ENCODE peak calls at places on chromosomes 3 and 15, in eight cellular contexts. W is AG04450, Z is psoas muscle, B is astrocyte, F is colonic mucosa, N is upper lobe of left lung, X is adrenal gland, Y is sigmoid colon. M is an unnamed sample.
A peak's percentile ranks its signal among the peaks of the same experiment; 100 is the strongest.

GRCh38 chr15:68442041-68442440 is 10.1 kb upstream of the ITGA11 start:
- DNase-seq in Z (peak; percentile 58), Y (no peak), N (no peak), W (no peak), F (peak; percentile 25), B (no peak), X (peak; percentile 45), M (no peak)

GRCh38 chr15:78880828-78881227 is 8.1 kb downstream of the MORF4L1 start:
- DNase-seq in X (no peak), B (no peak), Z (no peak), Y (no peak), W (no peak), F (no peak), N (no peak), M (no peak)

GRCh38 chr3:100869787-100870186 is 123.4 kb downstream of the ABI3BP start:
- DNase-seq in Z (no peak), Y (no peak), B (peak; percentile 10), X (no peak), N (no peak), W (no peak), F (no peak), M (no peak)

GRCh38 chr3:117692416-117692995 is 982.9 kb downstream of the TUSC7 start:
- DNase-seq in N (no peak), B (peak; percentile 65), W (peak; percentile 50), Z (no peak), Y (no peak), X (no peak), F (no peak), M (no peak)

GRCh38 chr3:178672263-178672662 is 136.0 kb downstream of the KCNMB2 start:
- DNase-seq in N (no peak), F (no peak), W (no peak), X (no peak), Z (no peak), B (no peak), Y (no peak), M (no peak)

GRCh38 chr15:65580287-65580686 is 30.6 kb downstream of the INTS14 start:
- DNase-seq in N (no peak), X (no peak), Y (no peak), W (peak; percentile 29), B (peak; percentile 60), F (no peak), Z (no peak), M (no peak)

GRCh38 chr3:64878372-64878771 is 190.6 kb upstream of the ADAMTS9 start:
- DNase-seq in Y (no peak), F (no peak), N (no peak), Z (no peak), X (no peak), W (no peak), B (peak; percentile 16), M (no peak)

GRCh38 chr15:74726774-74727164 is 1.4 kb upstream of the CYP1A1 start:
- DNase-seq in Z (no peak), B (no peak), W (no peak), N (no peak), X (no peak), F (no peak), Y (no peak), M (no peak)

GRCh38 chr3:182837855-182838454 is 44.7 kb downstream of the ATP11B start:
- DNase-seq in Z (no peak), B (peak; percentile 12), X (no peak), Y (no peak), N (no peak), W (no peak), F (no peak), M (no peak)

DNA sequence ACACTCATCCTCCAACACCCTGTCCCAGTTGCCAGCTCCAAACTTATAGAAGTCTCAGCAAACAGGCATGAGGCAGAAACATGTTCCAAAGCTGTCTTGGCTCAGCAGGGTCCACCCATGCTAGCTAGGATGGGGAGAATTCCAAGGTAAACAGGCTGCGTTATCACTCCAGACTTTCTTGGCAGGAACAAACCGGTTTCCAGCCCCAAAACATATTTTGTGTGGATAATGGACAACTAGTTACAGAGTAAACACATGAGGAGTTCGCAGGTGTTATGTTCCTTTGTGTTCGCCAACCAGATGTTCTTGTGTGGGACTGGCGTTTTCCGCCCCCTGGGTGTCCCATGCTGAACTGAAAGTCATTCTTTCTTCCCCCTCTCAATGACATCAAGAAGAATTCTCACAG is 396.9 kb upstream of the RGMA start:
- DNase-seq in Y (peak; percentile 82), X (no peak), F (peak; percentile 37), W (no peak), N (no peak), Z (peak; percentile 84), B (peak; percentile 54), M (no peak)
- TF ChIP-seq CTCF in Y (no peak), X (no peak), F (no peak), W (no peak), N (no peak), Z (no peak), B (no peak), M (no peak)

DNA sequence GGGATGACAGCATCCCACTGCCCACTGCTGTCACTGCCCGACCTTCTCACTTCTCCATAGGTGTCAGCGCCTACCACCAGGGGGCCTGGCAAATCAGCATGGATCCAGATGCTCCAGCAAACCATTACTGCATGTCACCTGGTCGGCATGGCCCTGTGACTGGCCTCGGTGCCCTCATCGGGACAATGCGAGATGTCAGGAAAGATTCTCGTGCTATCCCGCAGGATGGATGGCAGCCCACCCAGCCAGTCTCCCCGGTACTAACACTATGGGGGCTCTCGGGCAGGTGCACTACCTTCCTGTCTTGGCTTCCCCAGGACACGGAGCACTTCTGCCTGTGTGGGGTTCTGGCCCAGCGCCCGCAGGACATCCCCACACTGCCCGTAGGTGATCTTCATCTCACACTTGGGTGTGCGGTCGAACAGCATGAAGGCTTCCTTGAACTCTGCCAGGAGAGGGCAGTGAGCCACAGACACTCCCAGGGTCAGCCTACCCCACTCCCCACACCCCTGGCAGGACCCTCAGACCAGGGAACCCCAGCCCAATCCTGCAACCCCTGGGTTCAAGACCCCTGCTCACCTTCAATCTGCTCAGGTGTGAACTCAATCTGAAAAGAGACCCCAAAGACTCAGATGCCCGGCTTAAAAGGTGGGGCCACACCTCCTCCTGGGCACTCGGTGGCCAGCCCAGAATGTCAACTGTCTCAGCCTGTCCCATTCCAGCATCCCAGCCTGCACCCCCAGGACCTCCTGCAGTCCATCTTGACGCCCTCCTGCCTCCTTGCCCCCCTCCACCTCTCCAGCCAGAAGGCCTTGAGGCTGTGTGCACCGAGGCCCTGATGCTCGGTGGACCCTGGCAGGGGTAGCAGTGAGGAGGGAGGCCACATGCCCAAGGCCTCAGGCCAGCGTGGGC is 2.6 kb downstream of the MYL3 start:
- DNase-seq in N (peak; percentile 20), X (peak; percentile 31), B (no peak), Z (peak; percentile 80), W (no peak), F (no peak), Y (peak; percentile 63), M (peak; percentile 18)
- TF ChIP-seq CTCF in N (no peak), X (peak; percentile 8), B (peak; percentile 21), Z (peak; percentile 42), W (peak; percentile 56), F (peak; percentile 24), Y (no peak), M (peak; percentile 69)

GRCh38 chr15:55197362-55197705 is 593 bp upstream of the RSL24D1 start:
- DNase-seq in F (no peak), W (no peak), Z (no peak), N (no peak), B (no peak), X (no peak), Y (no peak), M (no peak)

GRCh38 chr15:55198706-55199105 is 2.0 kb upstream of the RSL24D1 start:
- DNase-seq in Z (no peak), N (no peak), B (no peak), Y (no peak), W (no peak), F (no peak), X (no peak), M (no peak)

GRCh38 chr15:55196011-55196410 is 730 bp downstream of the RSL24D1 start:
- DNase-seq in F (peak; percentile 17), X (no peak), Y (no peak), Z (no peak), W (no peak), N (no peak), B (no peak), M (no peak)

GRCh38 chr15:55197719-55198118 is 978 bp upstream of the RSL24D1 start:
- DNase-seq in B (no peak), N (no peak), X (no peak), Z (no peak), F (no peak), W (no peak), Y (no peak), M (no peak)

DNA sequence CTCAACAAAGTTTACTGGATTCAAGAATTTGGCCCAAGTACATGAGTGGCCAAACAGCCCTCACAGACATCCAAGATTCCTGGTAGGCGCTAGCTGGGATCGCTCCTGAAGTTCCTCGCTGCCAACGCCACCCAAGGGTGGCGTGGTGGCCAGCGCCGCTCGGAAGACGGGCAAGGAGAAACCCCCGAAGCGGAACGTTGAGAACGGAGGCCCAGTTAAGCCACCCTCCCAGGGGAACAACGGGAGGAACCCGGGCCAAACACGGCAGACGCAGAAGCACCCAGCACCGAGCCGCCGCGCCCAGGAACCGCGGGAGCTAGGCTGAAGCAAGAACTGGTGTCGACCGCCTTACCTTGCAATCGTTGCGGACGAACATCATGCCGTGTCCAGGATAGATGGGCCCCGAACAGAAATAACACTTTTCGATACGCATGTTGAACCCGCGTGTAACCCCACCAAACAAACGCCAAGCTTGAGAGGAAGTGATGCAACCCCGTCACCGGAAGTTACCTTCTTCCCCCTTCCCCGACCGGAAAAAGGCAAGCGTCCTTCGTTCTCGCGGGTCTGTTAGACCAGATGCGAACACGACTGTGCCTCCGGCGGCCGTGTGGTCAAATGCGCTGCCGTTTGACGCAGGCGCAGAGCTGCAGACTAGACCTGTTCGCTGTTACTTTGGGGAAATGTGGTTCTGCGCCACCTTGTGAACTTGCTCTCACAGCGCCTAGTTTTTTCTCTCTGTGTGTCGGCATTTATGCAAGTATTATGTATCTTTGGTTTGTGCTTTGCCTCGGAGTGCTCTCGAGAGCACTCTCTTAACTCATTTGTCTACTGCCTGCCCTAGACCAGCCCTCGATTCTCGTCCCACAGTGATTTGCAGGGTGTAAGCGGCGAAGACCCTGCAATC is at the start of gene RSL24D1:
- DNase-seq in W (peak; percentile 97), N (peak; percentile 99), Y (peak; percentile 98), F (peak; percentile 96), Z (peak; percentile 98), X (peak; percentile 98), B (peak; percentile 97), M (peak; percentile 92)
- TF ChIP-seq CTCF in W (peak; percentile 45), N (peak; percentile 15), Y (peak; percentile 15), F (no peak), Z (peak; percentile 37), X (peak; percentile 28), B (no peak), M (no peak)

DNA sequence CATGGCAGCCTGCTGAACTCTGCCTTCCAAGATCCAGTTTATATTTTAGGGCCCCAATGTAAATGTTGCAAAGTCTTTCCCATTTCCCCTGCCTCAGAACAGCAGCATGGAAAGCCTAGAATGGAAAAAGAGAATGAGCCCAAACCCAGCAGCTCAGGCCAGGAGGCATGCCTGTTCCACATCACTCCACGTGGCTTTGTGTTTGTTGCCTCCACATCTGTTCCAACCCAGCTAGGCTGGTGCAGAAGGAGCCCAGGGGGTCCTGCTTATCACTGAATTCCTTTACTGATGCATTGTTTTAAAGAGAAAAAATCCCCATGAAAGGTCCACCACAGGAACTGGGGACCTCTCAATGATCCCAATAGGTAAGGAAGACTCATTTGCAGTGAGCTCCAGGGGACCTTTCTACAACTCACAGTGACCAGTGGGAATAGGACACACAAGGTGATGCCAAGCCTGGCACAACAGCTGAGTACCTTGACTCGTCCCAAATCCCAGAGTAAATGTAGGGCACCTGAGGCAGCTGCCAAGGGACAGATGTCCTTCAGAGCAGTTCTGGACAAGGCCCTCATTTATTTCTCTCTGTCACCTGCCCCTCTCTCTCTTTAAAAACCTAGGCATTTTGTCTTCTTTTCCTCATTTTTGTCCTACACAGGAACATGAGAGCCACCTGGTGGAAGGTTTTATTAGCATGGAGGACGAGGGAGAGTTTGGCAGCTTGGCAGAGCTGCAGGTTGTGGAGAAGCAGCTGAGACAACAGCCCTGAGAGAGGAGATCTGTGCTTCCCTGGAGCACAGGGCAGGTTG is 41.7 kb upstream of the ADAMTS17 start:
- DNase-seq in Z (no peak), X (peak; percentile 59), Y (no peak), F (peak; percentile 28), W (no peak), B (peak; percentile 10), N (no peak), M (no peak)
- TF ChIP-seq CTCF in Z (peak; percentile 32), X (peak; percentile 56), Y (no peak), F (peak; percentile 25), W (peak; percentile 8), B (no peak), N (peak; percentile 28), M (no peak)

M was measured in mesothelial cell of epicardium.